ENCODE peak calls at places on chromosome 9, in four cellular contexts. Z is left lung, L is stomach, W is AG10803. T is an unnamed sample.

GRCh38 chr9:82511626-82512025 is 523.1 kb downstream of the SPATA31D1 start:
- DNase-seq in Z (no peak), L (no peak), W (no peak), T (no peak)

GRCh38 chr9:626591-626990 is 214.9 kb upstream of the DMRT1 start:
- DNase-seq in Z (no peak), L (no peak), W (peak; percentile 51), T (no peak)

GRCh38 chr9:129486496-129487306 is 134.2 kb downstream of the C9orf50 start:
- DNase-seq in Z (no peak), W (peak; percentile 67), L (peak; percentile 79), T (no peak)

GRCh38 chr9:8857330-8858249 is 1058.0 kb upstream of the DMAC1 start:
- DNase-seq in L (peak; percentile 29), Z (peak; percentile 70), W (peak; percentile 6), T (peak; percentile 9)

GRCh38 chr9:76680716-76681431 is 83.4 kb upstream of the PCA3 start:
- DNase-seq in L (no peak), W (no peak), Z (no peak), T (no peak)

GRCh38 chr9:119375892-119376291 is 6.7 kb upstream of the BRINP1 start:
- DNase-seq in W (peak; percentile 29), Z (no peak), L (no peak), T (peak; percentile 26)

GRCh38 chr9:92325991-92326500 is 293 bp downstream of the CENPP start:
- DNase-seq in L (no peak), W (no peak), Z (no peak), T (no peak)

GRCh38 chr9:26391036-26391435 is 501.6 kb downstream of the CAAP1 start:
- DNase-seq in W (no peak), Z (no peak), L (no peak), T (no peak)

GRCh38 chr9:136799079-136799853 is 3.1 kb downstream of the CCDC183 start:
- DNase-seq in Z (peak; percentile 60), L (peak; percentile 89), W (no peak), T (no peak)
- H3K4me3 ChIP-seq in Z (peak overlapping the region; percentile 36), L (peak overlapping the region; percentile 61), W (no peak overlapping the region), T (peak overlapping the region; percentile 40)

DNA sequence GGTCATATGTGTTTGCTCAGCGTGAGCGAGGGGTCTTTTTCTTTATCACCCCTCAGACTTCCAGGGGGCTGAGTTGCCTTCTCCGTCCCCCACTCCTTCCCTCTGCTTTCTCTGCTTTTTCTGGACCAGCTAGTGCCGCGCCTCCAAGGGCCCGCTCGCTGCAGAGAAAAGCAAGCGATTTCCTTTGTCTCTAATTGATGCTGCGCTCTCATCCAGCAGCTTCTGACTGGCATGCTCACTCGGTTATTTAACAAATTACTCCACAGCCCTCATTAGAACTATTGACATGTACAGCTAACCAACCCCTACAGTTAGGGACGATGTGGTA is 288.0 kb downstream of the ELAVL2 start:
- DNase-seq in W (no peak), Z (no peak), L (no peak), T (no peak)
- H3K4me3 ChIP-seq in W (no peak overlapping the region), Z (no peak overlapping the region), L (peak overlapping the region; percentile 16), T (no peak overlapping the region)

DNA sequence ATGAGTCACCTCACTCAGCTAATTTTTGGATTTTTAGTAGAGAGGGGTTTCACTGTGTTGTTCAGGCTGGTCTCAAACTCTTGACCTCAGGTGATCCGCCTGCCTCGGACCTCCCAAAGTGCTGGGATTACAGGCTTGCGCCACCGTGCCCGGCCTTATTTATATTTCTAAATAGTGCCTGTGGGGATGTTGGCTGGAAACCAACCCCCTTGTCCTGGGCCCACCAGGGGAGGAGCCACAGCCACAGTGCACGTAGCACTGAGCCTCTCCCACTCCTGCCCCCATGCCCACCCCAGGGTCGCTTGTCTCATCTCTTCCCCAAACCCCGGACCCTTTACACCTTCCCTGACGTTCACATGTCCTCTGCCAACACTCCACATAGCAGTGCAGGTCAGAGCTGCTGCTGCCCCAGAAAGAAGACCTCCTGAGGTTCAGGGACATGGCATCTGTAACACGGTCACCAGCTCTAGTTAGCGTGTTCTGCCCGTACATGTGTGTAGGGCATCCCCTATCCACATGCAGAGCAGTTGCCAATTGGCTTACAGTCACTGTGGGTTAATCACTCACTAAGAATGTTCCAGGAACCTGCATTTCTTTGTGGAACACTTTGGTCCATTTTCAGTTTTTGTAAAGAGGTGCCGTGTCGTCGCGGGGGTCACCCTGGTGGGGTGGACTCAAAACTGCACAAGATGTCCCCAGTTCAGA is 10.2 kb upstream of the MRPS2 start:
- DNase-seq in Z (no peak), W (no peak), L (no peak), T (no peak)
- H3K4me3 ChIP-seq in Z (no peak overlapping the region), W (no peak overlapping the region), L (no peak overlapping the region), T (no peak overlapping the region)

DNA sequence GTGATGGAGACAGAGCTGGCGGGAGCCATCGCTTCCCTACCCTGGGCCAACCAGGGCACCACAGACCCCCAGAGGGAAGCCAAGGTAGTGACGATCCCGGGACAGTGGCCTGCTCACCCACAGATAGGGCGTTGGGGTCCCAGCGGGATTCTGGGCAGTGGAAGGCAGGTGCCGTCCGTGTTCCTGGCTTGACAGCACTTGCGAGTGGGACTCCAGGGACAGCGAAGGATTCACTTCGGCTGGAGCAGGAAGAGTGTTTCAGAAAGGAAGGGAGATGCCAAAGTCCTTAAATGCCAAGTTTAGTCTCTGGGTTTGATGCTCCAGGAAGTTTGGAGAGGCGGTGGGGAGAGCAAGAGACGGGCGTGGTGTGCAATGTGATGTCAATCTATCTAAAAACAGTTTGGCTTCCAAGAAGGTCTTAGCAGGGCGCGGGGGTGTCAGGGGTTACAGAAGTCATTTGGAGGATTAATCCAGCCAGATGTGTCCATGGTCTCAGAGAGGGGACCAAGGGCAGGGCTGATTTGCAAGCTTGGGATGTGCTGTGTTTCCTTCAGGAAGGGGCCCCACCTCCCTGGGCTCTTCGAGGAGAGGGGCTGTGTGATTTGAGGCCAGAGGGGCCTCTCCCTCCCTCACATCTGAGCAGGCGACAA is 74.9 kb downstream of the NTNG2 start:
- DNase-seq in W (no peak), Z (no peak), L (no peak), T (no peak)
- H3K4me3 ChIP-seq in W (no peak overlapping the region), Z (no peak overlapping the region), L (no peak overlapping the region), T (no peak overlapping the region)

GRCh38 chr9:18970393-18970792 is 62.6 kb downstream of the SAXO1 start:
- DNase-seq in Z (no peak), L (no peak), W (no peak), T (no peak)

GRCh38 chr9:18976368-18977238 is 56.4 kb downstream of the SAXO1 start:
- DNase-seq in L (peak; percentile 28), W (peak; percentile 88), Z (no peak), T (peak; percentile 76)

GRCh38 chr9:18969095-18969494 is 63.9 kb downstream of the SAXO1 start:
- DNase-seq in Z (no peak), L (no peak), W (no peak), T (no peak)

GRCh38 chr9:18972675-18973074 is 60.3 kb downstream of the SAXO1 start:
- DNase-seq in Z (no peak), L (no peak), W (no peak), T (no peak)

DNA sequence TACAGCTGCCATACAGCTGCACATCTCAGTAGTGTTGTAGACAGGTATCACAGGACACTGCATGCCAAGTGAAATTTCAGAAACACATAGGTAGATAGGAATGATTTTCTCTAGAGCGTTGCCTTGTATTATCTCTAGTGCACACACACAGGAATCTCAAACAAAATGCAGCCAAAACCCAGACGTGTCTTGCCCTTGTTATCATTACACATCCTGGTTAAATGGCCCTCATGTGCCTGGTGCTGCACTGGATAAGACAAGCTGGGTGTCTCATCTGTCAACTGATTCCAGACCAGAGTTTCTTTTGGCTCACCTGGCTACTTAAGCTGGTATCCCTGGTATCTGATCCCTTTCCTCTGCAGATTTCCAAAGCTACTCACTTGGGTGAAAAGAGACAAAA is 59.7 kb downstream of the SAXO1 start:
- DNase-seq in L (no peak), W (no peak), Z (no peak), T (no peak)
- H3K4me3 ChIP-seq in L (no peak overlapping the region), W (no peak overlapping the region), Z (no peak overlapping the region), T (no peak overlapping the region)

GRCh38 chr9:124776952-124777645 is at the start of gene OLFML2A:
- DNase-seq in L (no peak), Z (no peak), W (no peak), T (no peak)
- H3K4me3 ChIP-seq in L (peak within 1 kb of the TSS; percentile 62), Z (peak within 1 kb of the TSS; percentile 47), W (peak within 1 kb of the TSS; percentile 53), T (no peak within 1 kb of the TSS)

GRCh38 chr9:135048046-135048757 is 39.3 kb upstream of the OLFM1 start:
- DNase-seq in L (peak; percentile 10), Z (no peak), W (no peak), T (no peak)

GRCh38 chr9:135047521-135047920 is 39.9 kb upstream of the OLFM1 start:
- DNase-seq in W (no peak), L (no peak), Z (no peak), T (no peak)

GRCh38 chr9:135045264-135046155 is 42.0 kb upstream of the OLFM1 start:
- DNase-seq in Z (no peak), L (peak; percentile 19), W (no peak), T (no peak)

GRCh38 chr9:135047026-135047350 is 40.5 kb upstream of the OLFM1 start:
- DNase-seq in Z (no peak), L (peak; percentile 14), W (no peak), T (no peak)

DNA sequence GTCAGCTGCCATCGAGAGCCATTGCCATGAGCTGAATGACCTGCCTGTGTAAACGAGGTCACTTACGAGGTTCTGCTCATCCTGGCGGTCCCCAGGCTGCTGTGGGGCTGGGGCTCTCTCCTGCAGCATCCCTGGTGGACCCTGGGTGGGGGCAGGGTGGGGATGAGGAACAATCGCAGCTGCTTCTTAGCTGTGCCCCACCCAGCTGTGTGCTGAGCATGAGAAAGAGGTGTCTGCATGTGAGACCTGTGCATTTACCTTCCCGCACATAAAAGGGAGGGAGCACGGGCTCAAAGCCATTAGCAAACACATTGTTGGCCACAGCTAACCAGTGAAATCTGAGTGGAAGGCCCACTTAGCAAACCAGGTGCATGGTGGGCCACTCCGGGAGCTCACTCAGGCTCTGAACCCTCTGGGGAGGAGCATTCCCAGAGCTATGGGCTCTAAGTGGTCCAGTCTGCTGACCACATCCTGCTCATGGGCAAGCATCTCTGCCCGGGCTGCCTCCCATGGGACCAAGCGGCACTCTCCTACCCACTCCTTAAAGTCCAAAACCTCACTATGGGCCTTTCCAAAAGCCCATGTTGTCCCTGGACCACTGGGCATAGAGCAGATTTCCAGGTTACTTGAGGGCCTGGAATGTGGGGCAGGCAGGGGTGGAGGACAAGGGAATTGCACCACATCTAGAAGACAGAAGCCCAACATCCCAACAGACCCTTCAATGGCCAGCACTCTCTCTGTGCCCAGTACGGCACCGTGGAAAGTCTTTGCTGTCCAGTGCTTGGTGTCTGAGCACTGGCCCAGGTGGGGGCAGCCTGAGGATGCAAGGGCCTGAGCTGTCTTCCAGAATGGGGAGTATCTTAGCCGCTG is 41.1 kb upstream of the OLFM1 start:
- DNase-seq in W (no peak), Z (no peak), L (peak; percentile 16), T (no peak)
- H3K4me3 ChIP-seq in W (no peak overlapping the region), Z (no peak overlapping the region), L (no peak overlapping the region), T (no peak overlapping the region)

GRCh38 chr9:78234810-78235209 is 1.1 kb upstream of the CEP78 start:
- DNase-seq in Z (no peak), W (peak; percentile 48), L (no peak), T (no peak)
- H3K4me3 ChIP-seq in Z (peak overlapping the region; percentile 71), W (peak overlapping the region; percentile 83), L (peak overlapping the region; percentile 92), T (peak overlapping the region; percentile 76)

T was measured in Jurkat, Clone E6-1.